ENCODE peak calls at places on chromosomes 16 and 17, in five cellular contexts. H, I, C, D and J are unnamed samples.

GRCh38 chr17:48262982-48263586 is 155.5 kb downstream of the SNX11 start:
- DNase-seq in H (no peak), I (no peak), C (no peak), D (no peak), J (no peak)

GRCh38 chr17:12851901-12852435 is 62.7 kb downstream of the ARHGAP44 start:
- DNase-seq in H (no peak), I (no peak), C (no peak), D (no peak), J (no peak)

GRCh38 chr17:1852327-1852726 is 22.5 kb downstream of the RPA1 start:
- DNase-seq in H (no peak), I (no peak), C (no peak), D (no peak), J (no peak)

GRCh38 chr16:88619859-88620655 is 18.3 kb upstream of the IL17C start:
- DNase-seq in H (no peak), I (no peak), C (no peak), D (no peak), J (no peak)

GRCh38 chr17:19867654-19868395 is at the start of gene ULK2:
- DNase-seq in H (peak), I (peak), C (peak), D (peak), J (no peak)

GRCh38 chr17:48612456-48612853 is 1.6 kb upstream of the HOXB7 start:
- DNase-seq in H (no peak), I (no peak), C (no peak), D (no peak), J (no peak)

GRCh38 chr17:19905514-19905913 is 37.8 kb upstream of the ULK2 start:
- DNase-seq in H (no peak), I (no peak), C (no peak), D (no peak), J (no peak)

GRCh38 chr17:9707917-9708316 is 62.6 kb downstream of the USP43 start:
- DNase-seq in H (no peak), I (no peak), C (no peak), D (no peak), J (no peak)

GRCh38 chr17:62895650-62896301 is 70.3 kb upstream of the TANC2 start:
- DNase-seq in H (no peak), I (no peak), C (no peak), D (no peak), J (no peak)